ENCODE peak calls at places on chromosomes 11 and 22, in ten cellular contexts. O, V, T, Q, W, L, S, Z, I and X are unnamed samples.

GRCh38 chr22:39943941-39944624 is 16.1 kb upstream of the TMA7B start:
- DNase-seq in I (no peak), V (no peak), S (no peak), T (peak), Q (no peak), Z (no peak), W (no peak), L (no peak), O (no peak), X (no peak)

GRCh38 chr22:37508431-37508963 is 10.7 kb downstream of the CARD10 start:
- DNase-seq in I (no peak), V (no peak), Z (no peak), Q (no peak), T (no peak), S (no peak), W (no peak), L (no peak), O (peak), X (no peak)

GRCh38 chr11:19703211-19703610 is 9.4 kb upstream of the NAV2 start:
- DNase-seq in O (no peak), V (no peak), Q (no peak), T (no peak), Z (no peak), I (no peak), S (no peak), L (no peak), W (no peak), X (no peak)

GRCh38 chr11:125180413-125181305 is 16.1 kb downstream of the PKNOX2 start:
- DNase-seq in S (no peak), Q (no peak), W (no peak), I (no peak), T (no peak), V (no peak), O (no peak), L (no peak), Z (no peak), X (no peak)

GRCh38 chr11:111413849-111414248 is 34.8 kb upstream of the POU2AF1 start:
- DNase-seq in V (peak), L (no peak), O (no peak), I (no peak), Z (no peak), S (no peak), T (no peak), W (no peak), Q (no peak), X (no peak)

GRCh38 chr22:35111244-35111643 is 45.3 kb downstream of the ISX start:
- DNase-seq in Z (no peak), W (no peak), V (no peak), S (no peak), Q (no peak), L (no peak), T (no peak), O (no peak), I (no peak), X (no peak)

GRCh38 chr11:132134322-132134721 is 763.9 kb downstream of the NTM start:
- DNase-seq in S (no peak), I (no peak), L (no peak), Q (no peak), W (no peak), V (no peak), O (no peak), T (no peak), Z (no peak), X (no peak)

GRCh38 chr11:94450061-94450460 is 43.6 kb downstream of the MRE11 start:
- DNase-seq in W (no peak), I (no peak), O (no peak), V (no peak), Q (no peak), T (no peak), Z (no peak), L (no peak), S (no peak), X (no peak)

GRCh38 chr11:46254135-46254491 is 23.3 kb upstream of the CREB3L1 start:
- DNase-seq in I (no peak), L (no peak), T (no peak), V (no peak), S (no peak), O (no peak), W (no peak), Z (no peak), Q (no peak), X (no peak)

GRCh38 chr11:2092956-2093412 is 46.2 kb downstream of the IGF2 start:
- DNase-seq in L (peak), T (peak), Q (peak), W (peak), Z (no peak), S (no peak), I (peak), O (peak), V (peak), X (no peak)